ENCODE peak calls at places on chromosomes 6 and 20, in six cellular contexts. B is sigmoid colon, G is PC-9, M is GM23248, Y is aorta, T is OCI-LY7. W is an unnamed sample. For H3K9me3 and H3K36me3, the result is how much of the 10 kb centered on the place peaks cover.

GRCh38 chr6:2229039-2229438 is 16.4 kb downstream of the GMDS start:
- DNase-seq in M (no peak), G (no peak), Y (no peak), T (no peak), B (no peak), W (no peak)

GRCh38 chr6:89139509-89140346 is 6.1 kb upstream of the PM20D2 start:
- DNase-seq in Y (no peak), G (peak), T (no peak), M (peak), B (no peak), W (peak)

GRCh38 chr6:165515963-165516624 is 146.9 kb downstream of the PDE10A start:
- DNase-seq in T (no peak), Y (no peak), M (no peak), B (no peak), G (no peak), W (no peak)

GRCh38 chr6:76453270-76453669 is 380.8 kb upstream of the IMPG1 start:
- DNase-seq in Y (no peak), B (no peak), T (no peak), M (no peak), G (no peak), W (no peak)

GRCh38 chr6:156175971-156176421 is 601.2 kb upstream of the ARID1B start:
- DNase-seq in G (no peak), M (no peak), Y (no peak), B (peak), T (peak), W (no peak)

GRCh38 chr6:94733066-94733465 is 844.3 kb upstream of the MANEA start:
- DNase-seq in Y (no peak), B (no peak), T (no peak), G (no peak), M (no peak), W (no peak)

GRCh38 chr6:71289039-71289801 is 609 bp downstream of the OGFRL1 start:
- DNase-seq in M (peak), Y (peak), B (peak), G (peak), T (peak), W (peak)

GRCh38 chr6:88750936-88751335 is 212.5 kb downstream of the RNGTT start:
- DNase-seq in B (no peak), T (no peak), G (no peak), Y (no peak), M (no peak), W (no peak)

GRCh38 chr6:170257376-170257775 is 33.5 kb downstream of the DLL1 start:
- DNase-seq in G (no peak), B (peak), T (no peak), Y (peak), M (no peak), W (peak)

GRCh38 chr6:7881765-7882500 is 28.7 kb downstream of the TXNDC5 start:
- DNase-seq in M (peak), T (no peak), Y (no peak), G (no peak), B (no peak), W (no peak)

GRCh38 chr6:100774681-100775080 is 106.4 kb downstream of the ASCC3 start:
- DNase-seq in G (no peak), Y (no peak), M (peak), T (no peak), B (no peak), W (no peak)

GRCh38 chr6:106159531-106159940 is 73.4 kb downstream of the PRDM1 start:
- DNase-seq in Y (no peak), M (peak), T (no peak), G (peak), B (no peak), W (peak)

GRCh38 chr6:164377348-164377747 is 932.1 kb downstream of the C6orf118 start:
- DNase-seq in B (no peak), T (no peak), G (no peak), Y (no peak), M (no peak), W (no peak)

GRCh38 chr6:6996124-6996523 is 111.6 kb upstream of the RREB1 start:
- DNase-seq in T (no peak), M (no peak), Y (no peak), B (no peak), G (no peak), W (no peak)

GRCh38 chr6:87583822-87584221 is 6.0 kb downstream of the RARS2 start:
- DNase-seq in T (no peak), B (no peak), Y (no peak), M (no peak), G (no peak), W (no peak)

GRCh38 chr6:85594197-85594930 is 706 bp upstream of the SNX14 start:
- DNase-seq in B (no peak), M (peak), Y (no peak), G (no peak), T (peak), W (peak)

GRCh38 chr6:158328446-158328845 is 16.2 kb downstream of the TULP4 start:
- DNase-seq in M (no peak), Y (no peak), B (no peak), T (no peak), G (no peak), W (no peak)

GRCh38 chr6:168042426-168043192 is 36.4 kb downstream of the FRMD1 start:
- DNase-seq in G (no peak), Y (peak), M (no peak), B (peak), T (no peak), W (no peak)

GRCh38 chr6:3379482-3380060 is 77.3 kb downstream of the SLC22A23 start:
- DNase-seq in T (no peak), Y (no peak), G (no peak), M (no peak), B (peak), W (no peak)

GRCh38 chr6:168020242-168020641 is 22.8 kb downstream of the KIF25 start:
- DNase-seq in T (no peak), G (no peak), M (no peak), B (no peak), Y (no peak), W (no peak)

GRCh38 chr6:53808302-53808881 is 13.6 kb downstream of the LRRC1 start:
- DNase-seq in Y (no peak), B (no peak), M (no peak), G (no peak), T (no peak), W (no peak)

GRCh38 chr20:34989118-34989517 is 33.5 kb downstream of the MYH7B start:
- DNase-seq in M (no peak), G (no peak), B (no peak), T (no peak), Y (no peak), W (no peak)

GRCh38 chr20:13877789-13878188 is 93.0 kb downstream of the NDUFAF5 start:
- DNase-seq in B (peak), G (no peak), Y (no peak), T (no peak), M (no peak), W (no peak)

GRCh38 chr20:18005170-18005989 is 36.6 kb downstream of the MGME1 start:
- DNase-seq in B (no peak), G (peak), M (no peak), T (peak), Y (no peak), W (no peak)

GRCh38 chr6:43624786-43625288 is 4.2 kb downstream of the GTPBP2 start:
- DNase-seq in M (no peak), T (no peak), G (no peak), Y (no peak), B (no peak), W (peak)

GRCh38 chr20:46376196-46376785 is 30.1 kb downstream of the ELMO2 start:
- DNase-seq in M (no peak), B (no peak), Y (no peak), G (no peak), T (no peak), W (no peak)

GRCh38 chr6:514396-514973 is 122.9 kb downstream of the IRF4 start:
- DNase-seq in Y (no peak), M (no peak), B (no peak), T (no peak), G (no peak), W (no peak)

GRCh38 chr6:124255296-124255695 is 451.6 kb downstream of the NKAIN2 start:
- DNase-seq in M (no peak), B (no peak), Y (no peak), T (no peak), G (no peak), W (no peak)

GRCh38 chr20:44650777-44651493 is 564 bp downstream of the ADA start:
- DNase-seq in Y (no peak), M (peak), G (peak), B (no peak), T (peak), W (peak)

GRCh38 chr6:155152211-155153076 is 111.4 kb upstream of the CLDN20 start:
- DNase-seq in B (no peak), T (peak), M (no peak), G (no peak), Y (no peak), W (no peak)

GRCh38 chr6:9516207-9516606 is 898.7 kb downstream of the TFAP2A start:
- DNase-seq in T (no peak), B (no peak), Y (no peak), M (peak), G (peak), W (peak)

GRCh38 chr6:130366011-130366963 is at the start of gene TMEM200A:
- DNase-seq in B (peak), G (no peak), T (no peak), Y (peak), M (peak), W (peak)

GRCh38 chr20:59825944-59826759 is 107.3 kb downstream of the SYCP2 start:
- DNase-seq in M (no peak), Y (no peak), G (peak), T (no peak), B (no peak), W (no peak)

GRCh38 chr20:51022803-51023616 is at the start of gene KCNG1:
- DNase-seq in B (peak), Y (peak), M (peak), G (peak), T (no peak), W (peak)

GRCh38 chr6:83073620-83074019 is 6.1 kb downstream of the DOP1A start:
- DNase-seq in B (no peak), M (no peak), Y (no peak), G (no peak), T (no peak), W (no peak)
- H3K4me3 ChIP-seq in B (no peak), M (no peak), Y (no peak), G (no peak), T (no peak), W (no peak)

GRCh38 chr20:24895898-24896658 is 53.0 kb upstream of the CST7 start:
- DNase-seq in M (no peak), B (peak), T (no peak), Y (no peak), G (no peak), W (no peak)

GRCh38 chr20:24894967-24895366 is 54.1 kb upstream of the CST7 start:
- DNase-seq in M (no peak), Y (no peak), G (no peak), B (no peak), T (no peak), W (no peak)

GRCh38 chr20:24896984-24897383 is 52.1 kb upstream of the CST7 start:
- DNase-seq in Y (no peak), B (no peak), M (no peak), T (no peak), G (no peak), W (no peak)

GRCh38 chr20:24899153-24899552 is 49.9 kb upstream of the CST7 start:
- DNase-seq in G (no peak), Y (no peak), T (peak), M (no peak), B (no peak), W (no peak)

GRCh38 chr20:24897974-24898373 is 51.1 kb upstream of the CST7 start:
- DNase-seq in T (no peak), M (no peak), G (no peak), Y (no peak), B (peak), W (no peak)
- H3K9me3 ChIP-seq in T (under half), M (under half), G (under half), Y (under half), B (under half), W (under half)

DNA sequence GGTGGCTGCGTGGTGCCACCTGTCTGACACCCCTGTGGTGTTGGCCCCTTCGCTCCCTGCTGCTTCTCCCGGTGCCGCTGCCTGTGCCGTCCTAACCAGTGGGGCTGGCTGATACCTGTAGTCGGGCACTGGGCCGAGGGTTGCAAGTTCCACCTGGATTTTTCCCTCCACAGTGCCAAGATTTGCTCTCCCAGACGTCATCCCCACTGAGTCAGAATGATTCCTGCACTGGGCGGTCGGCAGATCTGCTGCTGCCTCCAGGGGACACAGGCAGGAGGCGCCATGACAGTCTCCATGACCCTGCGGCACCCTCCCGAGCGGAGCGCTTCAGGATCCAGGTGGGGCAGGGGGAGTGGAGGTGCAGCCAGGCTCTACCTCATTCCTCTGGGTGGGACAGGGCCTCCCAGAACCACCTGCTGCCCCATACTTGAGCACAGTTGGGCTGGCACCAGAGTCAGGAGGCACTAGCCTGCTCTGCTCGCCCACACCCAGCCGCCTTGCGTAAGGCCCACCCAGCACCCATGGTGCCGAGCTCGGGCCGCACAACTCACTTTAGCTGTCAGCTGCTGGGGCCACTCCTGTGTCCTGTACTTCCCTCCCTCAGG is 60.2 kb downstream of the TCP11 start:
- DNase-seq in B (peak), T (no peak), M (no peak), G (no peak), Y (peak), W (no peak)
- H3K36me3 ChIP-seq in B (half or more), T (under half), M (under half), G (under half), Y (under half), W (under half)

GRCh38 chr20:19964289-19965263 is 52.6 kb upstream of the NAA20 start:
- DNase-seq in B (peak), G (peak), M (peak), Y (peak), T (no peak), W (peak)
- H3K4me3 ChIP-seq in B (no peak), G (no peak), M (no peak), Y (no peak), T (no peak), W (no peak)

GRCh38 chr6:70194421-70194820 is 108.5 kb downstream of the COL9A1 start:
- DNase-seq in M (no peak), T (no peak), Y (no peak), G (no peak), B (no peak), W (no peak)

DNA sequence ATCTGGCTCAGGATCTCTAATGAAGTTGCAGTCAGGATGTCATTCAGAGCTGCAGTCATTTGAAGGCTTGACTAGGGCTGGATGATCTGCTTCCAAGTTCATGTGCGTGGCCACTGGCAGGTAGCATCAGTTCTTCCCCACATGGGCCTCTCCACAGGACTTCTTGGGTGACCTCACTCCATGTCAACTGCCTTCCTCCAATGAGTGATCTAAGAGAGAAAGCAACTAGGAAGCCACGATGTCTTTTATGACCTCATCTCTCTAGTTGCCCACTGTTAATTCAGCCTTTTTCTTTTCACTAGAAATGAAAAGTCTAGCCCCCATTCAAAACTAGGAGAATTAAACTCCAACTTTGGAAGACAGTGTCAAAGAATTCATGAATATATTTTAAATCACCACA is 104.1 kb downstream of the COL9A1 start:
- DNase-seq in T (no peak), M (no peak), G (no peak), Y (no peak), B (no peak), W (no peak)
- H3K9me3 ChIP-seq in T (under half), M (under half), G (under half), Y (under half), B (under half), W (under half)

DNA sequence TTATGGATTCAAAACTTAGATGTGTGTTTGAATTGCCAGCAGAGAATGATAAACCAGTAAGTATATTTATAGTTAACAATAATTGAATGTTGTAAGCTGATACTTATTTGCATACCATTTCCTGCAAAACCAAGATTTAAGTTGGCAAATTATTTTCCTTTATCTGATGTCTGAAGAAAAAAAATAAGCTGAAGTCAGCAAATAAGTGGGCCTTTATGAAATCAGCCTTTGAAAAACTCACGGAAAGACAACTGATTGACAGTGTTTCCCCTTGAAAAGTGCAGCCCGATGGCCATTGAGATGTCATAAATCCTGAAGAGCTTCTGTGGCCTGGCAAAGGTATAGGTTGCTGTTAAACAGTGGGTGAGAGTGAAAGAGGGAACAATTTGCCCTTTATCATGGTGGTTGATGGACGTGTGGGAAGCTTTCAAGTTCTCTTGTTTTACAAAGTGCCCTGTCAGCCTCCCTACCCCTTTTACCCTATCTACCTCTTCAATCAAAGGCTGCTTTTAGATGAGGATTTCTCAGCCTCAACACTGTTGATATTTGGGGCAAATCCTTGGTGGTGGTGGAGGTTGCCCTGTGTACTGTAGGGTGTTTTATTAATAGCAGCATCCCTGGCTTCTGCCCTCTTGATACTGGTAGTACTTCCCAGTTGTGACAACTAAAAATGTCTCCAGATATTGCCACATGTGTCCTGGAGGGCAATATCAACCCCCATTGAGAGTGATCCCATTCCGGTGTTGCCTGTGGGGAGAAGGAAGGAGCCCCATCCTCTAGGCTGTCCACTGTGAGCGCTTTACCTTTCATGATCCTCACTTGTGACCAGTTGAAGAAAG is 50.2 kb downstream of the VAPB start:
- DNase-seq in T (no peak), M (no peak), G (no peak), Y (no peak), B (no peak), W (no peak)
- H3K36me3 ChIP-seq in T (half or more), M (under half), G (under half), Y (under half), B (under half), W (half or more)

GRCh38 chr6:136093835-136094234 is 156.3 kb downstream of the MTFR2 start:
- DNase-seq in B (no peak), M (no peak), G (no peak), Y (no peak), T (no peak), W (no peak)
- H3K4me3 ChIP-seq in B (no peak), M (no peak), G (no peak), Y (no peak), T (no peak), W (no peak)

GRCh38 chr20:62332989-62333819 is 30.4 kb downstream of the ADRM1 start:
- DNase-seq in B (no peak), T (no peak), M (no peak), G (no peak), Y (no peak), W (no peak)
- H3K9me3 ChIP-seq in B (under half), T (under half), M (under half), G (under half), Y (under half), W (under half)

GRCh38 chr20:54217762-54218161 is 9.9 kb downstream of the PFDN4 start:
- DNase-seq in B (no peak), Y (no peak), G (no peak), M (no peak), T (no peak), W (no peak)

GRCh38 chr20:54214566-54214965 is 6.7 kb downstream of the PFDN4 start:
- DNase-seq in M (no peak), B (no peak), G (no peak), Y (no peak), T (no peak), W (no peak)

GRCh38 chr20:54212871-54213270 is 5.0 kb downstream of the PFDN4 start:
- DNase-seq in T (no peak), B (no peak), M (peak), G (no peak), Y (no peak), W (no peak)

GRCh38 chr20:54212226-54212625 is 4.3 kb downstream of the PFDN4 start:
- DNase-seq in T (no peak), B (no peak), Y (no peak), M (peak), G (no peak), W (no peak)

DNA sequence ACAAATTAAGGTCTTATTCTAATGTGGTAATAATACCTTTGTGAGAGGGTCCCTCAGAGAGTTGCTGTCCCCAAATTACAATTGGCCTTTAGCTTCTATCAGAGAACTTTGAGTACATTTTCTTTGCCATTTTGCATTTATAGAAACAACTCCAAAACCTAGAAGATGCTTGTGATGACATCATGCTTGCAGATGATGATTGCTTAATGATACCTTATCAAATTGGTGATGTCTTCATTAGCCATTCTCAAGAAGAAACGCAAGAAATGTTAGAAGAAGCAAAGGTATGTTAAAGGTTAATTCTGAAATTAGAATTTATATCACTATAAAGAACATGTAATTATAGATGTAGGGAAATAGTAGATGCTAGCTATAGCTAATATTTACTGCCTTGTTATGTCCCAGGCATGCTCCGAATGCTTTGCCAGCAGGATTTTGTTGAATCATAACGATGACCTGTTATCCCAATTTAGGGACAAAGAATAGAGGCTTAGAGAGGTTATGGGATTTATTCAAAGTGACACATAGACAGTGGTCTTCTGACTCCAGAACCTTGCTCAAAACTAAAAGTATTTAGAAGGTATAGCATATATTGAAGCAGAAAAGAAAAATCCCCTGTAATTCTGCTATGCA is 7.4 kb downstream of the PFDN4 start:
- DNase-seq in G (no peak), M (no peak), T (no peak), B (no peak), Y (no peak), W (no peak)
- H3K36me3 ChIP-seq in G (under half), M (under half), T (half or more), B (under half), Y (under half), W (half or more)

W was measured in MG63.